ENCODE peak calls at places on chromosome 22, in seven cellular contexts. M, S, T, Q, J, P and X are unnamed samples.

GRCh38 chr22:41425704-41426365 is 20.8 kb downstream of the TOB2 start:
- DNase-seq in P (no peak), T (no peak), Q (no peak), M (no peak), S (no peak), J (no peak), X (no peak)

GRCh38 chr22:47354668-47355387 is 592.4 kb downstream of the TBC1D22A start:
- DNase-seq in Q (no peak), J (no peak), M (no peak), T (no peak), P (no peak), S (peak), X (no peak)

GRCh38 chr22:36776722-36777121 is 803 bp upstream of the IFT27 start:
- DNase-seq in J (no peak), Q (no peak), S (no peak), P (no peak), T (no peak), M (no peak), X (no peak)

GRCh38 chr22:46238541-46238940 is 11.6 kb downstream of the CDPF1 start:
- DNase-seq in S (no peak), Q (no peak), P (no peak), M (no peak), T (no peak), J (no peak), X (no peak)

GRCh38 chr22:39917776-39918493 is 17.1 kb downstream of the GRAP2 start:
- DNase-seq in S (no peak), J (no peak), P (peak), Q (no peak), T (no peak), M (no peak), X (peak)

GRCh38 chr22:27896251-27896650 is 22.8 kb downstream of the PITPNB start:
- DNase-seq in P (no peak), S (no peak), T (no peak), J (no peak), Q (no peak), M (no peak), X (no peak)

GRCh38 chr22:47778160-47778658 is 1015.8 kb downstream of the TBC1D22A start:
- DNase-seq in J (no peak), M (no peak), S (no peak), T (no peak), Q (no peak), P (no peak), X (no peak)

GRCh38 chr22:40758390-40758789 is 60.8 kb downstream of the SLC25A17 start:
- DNase-seq in T (no peak), P (no peak), J (no peak), S (no peak), M (no peak), Q (no peak), X (no peak)

GRCh38 chr22:46528121-46528610 is 9.3 kb downstream of the CELSR1 start:
- DNase-seq in Q (no peak), S (no peak), J (peak), P (peak), T (peak), M (no peak), X (no peak)

GRCh38 chr22:49582671-49583070 is 245.0 kb downstream of the BRD1 start:
- DNase-seq in T (no peak), Q (no peak), P (no peak), S (no peak), J (no peak), M (no peak), X (no peak)

GRCh38 chr22:21623402-21623970 is 6.3 kb downstream of the YDJC start:
- DNase-seq in Q (no peak), T (no peak), S (no peak), M (no peak), J (no peak), P (no peak), X (no peak)
- TF ChIP-seq POLR2A in Q (no peak), T (no peak), S (no peak), M (no peak), J (no peak), P (no peak), X (no peak)

GRCh38 chr22:26556904-26557303 is 33.0 kb downstream of the TPST2 start:
- DNase-seq in T (no peak), Q (no peak), S (no peak), J (no peak), P (peak), M (no peak), X (no peak)
- TF ChIP-seq POLR2A in T (no peak), Q (no peak), S (no peak), J (no peak), P (peak), M (no peak), X (no peak)

DNA sequence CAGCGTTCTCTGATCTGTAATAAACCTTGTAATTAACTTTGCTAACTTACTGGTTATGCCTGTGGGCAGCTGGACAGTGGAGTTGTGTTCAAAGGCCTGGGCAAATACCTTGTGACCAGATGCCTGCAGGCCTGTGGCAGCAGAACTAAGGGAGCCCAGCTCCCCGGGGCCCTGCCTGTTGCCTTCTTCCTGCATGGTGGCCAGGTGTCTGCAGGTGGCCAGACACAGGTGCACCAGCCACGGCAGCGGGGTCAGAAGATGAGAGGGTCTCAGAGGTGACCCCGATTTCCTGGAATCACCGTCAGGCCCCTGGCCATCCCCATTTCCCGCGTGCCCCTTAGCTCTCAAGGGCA is 127.2 kb downstream of the OSBP2 start:
- DNase-seq in P (no peak), J (no peak), S (no peak), T (no peak), Q (no peak), M (peak), X (no peak)
- TF ChIP-seq POLR2A in P (no peak), J (no peak), S (no peak), T (no peak), Q (no peak), M (no peak), X (no peak)

GRCh38 chr22:23893446-23893956 is 682 bp upstream of the MIF start:
- DNase-seq in S (no peak), Q (peak), M (no peak), J (no peak), T (no peak), P (no peak), X (no peak)

GRCh38 chr22:23895599-23896144 is 1.5 kb downstream of the MIF start:
- DNase-seq in J (no peak), P (no peak), M (no peak), S (no peak), Q (no peak), T (no peak), X (no peak)

GRCh38 chr22:23893957-23894709 is at the start of gene MIF:
- DNase-seq in T (peak), J (peak), Q (peak), M (peak), P (peak), S (peak), X (peak)

GRCh38 chr22:23896166-23896522 is 2.0 kb downstream of the MIF start:
- DNase-seq in Q (no peak), T (no peak), P (no peak), M (no peak), S (no peak), J (no peak), X (no peak)

GRCh38 chr22:23894710-23895598 is 771 bp downstream of the MIF start:
- DNase-seq in S (peak), J (peak), T (peak), M (peak), P (peak), Q (peak), X (peak)
- TF ChIP-seq POLR2A in S (no peak), J (no peak), T (no peak), M (no peak), P (no peak), Q (no peak), X (no peak)

GRCh38 chr22:17769716-17770082 is 4.6 kb downstream of the BID start:
- DNase-seq in T (no peak), M (peak), J (no peak), P (no peak), Q (peak), S (no peak), X (no peak)
- TF ChIP-seq POLR2A in T (no peak), M (no peak), J (no peak), P (no peak), Q (no peak), S (no peak), X (no peak)

GRCh38 chr22:38173156-38173906 is 8.3 kb downstream of the PLA2G6 start:
- DNase-seq in S (no peak), Q (peak), P (no peak), M (no peak), T (no peak), J (no peak), X (no peak)

GRCh38 chr22:38170469-38170868 is 11.2 kb downstream of the PLA2G6 start:
- DNase-seq in J (no peak), S (no peak), Q (peak), M (no peak), T (no peak), P (no peak), X (no peak)

GRCh38 chr22:38172016-38172431 is 9.6 kb downstream of the PLA2G6 start:
- DNase-seq in P (no peak), S (no peak), Q (peak), T (no peak), M (no peak), J (peak), X (no peak)

GRCh38 chr22:38174626-38175025 is 7.0 kb downstream of the PLA2G6 start:
- DNase-seq in J (no peak), P (no peak), Q (peak), M (no peak), T (no peak), S (no peak), X (no peak)

GRCh38 chr22:38172489-38173155 is 9.0 kb downstream of the PLA2G6 start:
- DNase-seq in J (peak), M (peak), Q (peak), P (peak), T (no peak), S (peak), X (peak)
- TF ChIP-seq POLR2A in J (no peak), M (no peak), Q (no peak), P (no peak), T (no peak), S (no peak), X (peak)